ENCODE peak calls at places on chromosomes 1 and 21, in four cellular contexts. R, W, T and I are unnamed samples.

GRCh38 chr1:98389809-98390208 is 271.7 kb upstream of the SNX7 start:
- DNase-seq in R (no peak), T (peak; percentile 45), W (no peak), I (no peak)

GRCh38 chr21:33940164-33940563 is 24.6 kb upstream of the ATP5PO start:
- DNase-seq in W (no peak), T (no peak), R (no peak), I (no peak)

GRCh38 chr21:42189860-42190491 is 29.0 kb upstream of the ABCG1 start:
- DNase-seq in T (no peak), R (no peak), W (no peak), I (no peak)

GRCh38 chr1:63320024-63320799 is 2.2 kb upstream of the FOXD3 start:
- DNase-seq in W (no peak), T (no peak), R (no peak), I (no peak)

GRCh38 chr1:160768295-160768657 is 27.7 kb upstream of the LY9 start:
- DNase-seq in R (peak; percentile 23), T (no peak), W (peak; percentile 27), I (no peak)

GRCh38 chr1:34822202-34822601 is 29.4 kb downstream of the GJA4 start:
- DNase-seq in T (no peak), R (no peak), W (no peak), I (no peak)

GRCh38 chr1:164772635-164773034 is 213.7 kb downstream of the PBX1 start:
- DNase-seq in W (peak; percentile 53), R (peak; percentile 80), T (peak; percentile 74), I (peak; percentile 26)

GRCh38 chr21:33015091-33015490 is 10.6 kb upstream of the OLIG2 start:
- DNase-seq in T (no peak), R (no peak), W (no peak), I (no peak)

GRCh38 chr1:36369472-36369871 is 16.3 kb downstream of the STK40 start:
- DNase-seq in R (no peak), T (no peak), W (no peak), I (no peak)

GRCh38 chr1:29179641-29180184 is 2.0 kb downstream of the SRSF4 start:
- DNase-seq in W (no peak), R (no peak), T (no peak), I (no peak)

GRCh38 chr1:213070399-213070798 is 19.4 kb downstream of the RPS6KC1 start:
- DNase-seq in T (peak; percentile 57), W (no peak), R (peak; percentile 43), I (peak; percentile 96)

GRCh38 chr1:18091660-18092446 is 15.7 kb upstream of the IGSF21 start:
- DNase-seq in R (no peak), W (no peak), T (no peak), I (no peak)

GRCh38 chr1:194929376-194929775 is 1678.9 kb downstream of the KCNT2 start:
- DNase-seq in T (no peak), W (no peak), R (no peak), I (no peak)

GRCh38 chr1:24702511-24703293 is 42.5 kb upstream of the CLIC4 start:
- DNase-seq in R (peak; percentile 19), T (no peak), W (no peak), I (no peak)

GRCh38 chr1:192954705-192955265 is 104.4 kb downstream of the UCHL5 start:
- DNase-seq in W (no peak), T (no peak), R (no peak), I (no peak)

GRCh38 chr1:26114165-26114927 is 2.7 kb downstream of the PDIK1L start:
- DNase-seq in T (no peak), W (no peak), R (peak; percentile 59), I (peak; percentile 70)

GRCh38 chr1:7378346-7379130 is 392.6 kb upstream of the VAMP3 start:
- DNase-seq in R (no peak), W (no peak), T (no peak), I (no peak)

GRCh38 chr1:82273816-82274215 is 473.1 kb downstream of the ADGRL2 start:
- DNase-seq in R (no peak), T (no peak), W (no peak), I (no peak)

GRCh38 chr1:13663969-13664368 is 36.0 kb upstream of the PRDM2 start:
- DNase-seq in R (no peak), T (no peak), W (no peak), I (no peak)
- TF ChIP-seq CTCF in R (no peak), T (no peak), W (no peak), I (no peak)

GRCh38 chr1:169368406-169368769 is 393 bp downstream of the BLZF1 start:
- DNase-seq in T (no peak), W (no peak), R (peak; percentile 21), I (peak; percentile 3)
- H3K4me3 ChIP-seq in T (peak overlapping the region; percentile 88), W (peak overlapping the region; percentile 82), R (peak overlapping the region; percentile 20), I (peak overlapping the region; percentile 77)

GRCh38 chr1:167791281-167792209 is 69.8 kb downstream of the MPZL1 start:
- DNase-seq in T (peak; percentile 98), R (peak; percentile 39), W (no peak), I (no peak)
- TF ChIP-seq CTCF in T (peak; percentile 1), R (no peak), W (no peak), I (no peak)

DNA sequence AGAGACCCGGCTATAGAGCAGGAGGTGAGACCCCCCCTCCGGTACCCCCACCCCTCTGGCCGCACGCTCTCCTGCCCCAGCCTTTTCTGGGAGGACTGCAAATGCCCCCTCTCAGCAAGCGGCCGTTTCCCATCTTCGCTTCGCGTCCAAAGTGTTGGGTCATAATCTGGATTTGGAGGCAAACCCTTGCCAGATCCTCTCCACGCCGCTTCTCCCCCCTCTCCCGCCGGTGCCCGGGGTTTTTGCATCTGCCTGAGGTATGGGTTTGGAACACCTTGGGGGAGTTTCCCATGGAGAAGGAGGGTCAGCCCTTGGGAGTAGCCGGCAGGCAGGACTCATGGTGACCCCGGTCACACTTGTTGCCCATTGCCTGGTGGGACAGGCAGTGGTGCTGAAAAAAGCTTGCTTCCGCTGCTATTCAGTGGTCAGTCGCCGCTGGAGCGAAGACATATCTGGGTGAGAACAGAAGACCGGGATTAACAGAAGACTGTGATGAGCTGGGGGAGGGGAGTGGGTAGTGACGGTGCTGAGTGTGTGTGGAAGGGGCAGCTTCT is 948 bp downstream of the KCNK2 start:
- DNase-seq in T (no peak), R (no peak), W (no peak), I (no peak)
- H3K4me3 ChIP-seq in T (peak overlapping the region; percentile 78), R (no peak overlapping the region), W (peak overlapping the region; percentile 54), I (no peak overlapping the region)

DNA sequence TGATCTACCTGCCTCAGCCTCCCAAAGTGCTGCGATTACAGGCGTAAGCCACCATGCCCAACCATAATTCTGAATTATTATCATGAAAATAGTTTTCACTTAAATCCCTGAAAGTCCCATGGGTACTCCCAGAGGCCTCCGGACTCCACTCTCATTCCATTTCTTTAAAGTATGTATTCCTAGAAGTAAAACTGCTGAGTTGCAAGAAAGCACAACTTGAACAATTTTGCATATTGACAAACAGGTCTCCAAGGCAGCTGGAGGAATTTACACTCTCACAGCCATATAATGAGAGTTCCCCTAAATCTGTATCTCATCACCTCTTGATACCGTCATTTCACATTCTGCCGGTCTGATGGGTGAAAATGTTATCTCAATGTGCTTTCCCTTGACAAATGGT is 129.5 kb downstream of the SMYD3 start:
- DNase-seq in T (no peak), R (no peak), W (no peak), I (no peak)
- TF ChIP-seq CTCF in T (no peak), R (no peak), W (no peak), I (no peak)

GRCh38 chr21:16427587-16428087 is 697.9 kb downstream of the USP25 start:
- DNase-seq in W (no peak), T (no peak), R (no peak), I (no peak)

GRCh38 chr21:16423921-16424320 is 694.1 kb downstream of the USP25 start:
- DNase-seq in R (no peak), W (no peak), T (no peak), I (no peak)

GRCh38 chr21:16425297-16425696 is 695.5 kb downstream of the USP25 start:
- DNase-seq in T (no peak), W (no peak), R (no peak), I (no peak)

GRCh38 chr21:16424331-16424749 is 694.6 kb downstream of the USP25 start:
- DNase-seq in W (no peak), T (no peak), R (no peak), I (no peak)

GRCh38 chr21:16426936-16427335 is 697.2 kb downstream of the USP25 start:
- DNase-seq in R (no peak), W (no peak), T (no peak), I (no peak)
- H3K4me3 ChIP-seq in R (no peak overlapping the region), W (no peak overlapping the region), T (no peak overlapping the region), I (no peak overlapping the region)

DNA sequence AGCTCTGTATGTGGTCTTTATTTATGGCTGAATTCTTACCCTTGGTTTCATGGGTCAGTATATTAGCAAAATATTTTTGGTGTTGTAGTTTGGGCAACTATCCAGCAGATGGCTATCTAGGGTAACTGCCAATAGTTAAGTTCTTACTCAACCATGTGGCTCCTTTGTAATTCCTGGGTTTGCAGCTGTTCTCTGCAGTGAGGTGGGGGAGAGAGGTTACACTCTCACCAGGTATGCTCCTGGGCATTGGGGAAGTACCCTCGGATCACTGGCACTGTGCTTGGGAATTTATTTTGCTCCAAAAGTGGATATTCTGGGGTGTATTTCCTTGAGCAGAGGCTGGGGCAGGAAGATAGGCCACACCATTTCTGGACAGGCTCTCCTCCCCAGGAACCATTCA is 436.7 kb upstream of the TMPRSS15 start:
- DNase-seq in T (no peak), W (no peak), R (no peak), I (peak; percentile 17)
- TF ChIP-seq CTCF in T (no peak), W (no peak), R (no peak), I (peak; percentile 24)

GRCh38 chr1:1677718-1678580 is 14.6 kb downstream of the SLC35E2B start:
- DNase-seq in T (no peak), R (no peak), W (no peak), I (no peak)
- H3K4me3 ChIP-seq in T (no peak overlapping the region), R (no peak overlapping the region), W (no peak overlapping the region), I (no peak overlapping the region)

DNA sequence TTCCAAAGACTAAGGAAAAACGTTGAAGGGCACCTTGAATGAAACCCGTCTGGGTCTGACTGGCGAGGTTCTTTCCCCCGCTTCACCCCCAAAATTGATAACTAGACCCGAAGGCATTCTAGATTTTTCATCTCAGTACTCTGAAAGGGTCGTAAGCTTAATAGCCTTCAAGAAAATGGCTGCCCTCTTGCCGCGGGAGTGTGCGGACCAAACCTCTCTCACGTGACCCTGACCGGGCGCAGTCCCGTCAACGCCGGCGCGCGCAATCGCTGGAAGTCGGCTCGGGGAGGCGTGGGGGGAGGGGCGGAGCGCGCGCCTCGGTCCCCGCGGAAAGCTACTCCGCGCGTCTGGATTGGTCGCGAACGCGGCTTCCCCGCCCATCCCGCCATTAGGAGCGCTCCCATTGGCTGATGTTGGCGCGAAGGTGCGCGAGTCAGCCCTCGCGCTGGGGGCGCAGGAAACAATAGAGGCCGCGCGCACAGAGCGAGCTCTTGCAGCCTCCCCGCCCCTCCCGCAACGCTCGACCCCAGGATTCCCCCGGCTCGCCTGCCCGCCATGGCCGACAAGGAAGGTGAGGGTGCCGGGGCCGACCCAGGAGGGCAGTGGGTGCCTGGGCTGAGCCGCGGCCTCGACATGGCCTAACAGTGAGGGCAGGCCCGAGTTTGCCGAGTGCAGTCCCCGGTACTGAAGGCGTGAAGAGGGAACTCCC is at the start of gene RBBP4:
- DNase-seq in T (peak; percentile 95), W (peak; percentile 99), R (peak; percentile 99), I (peak; percentile 91)
- TF ChIP-seq CTCF in T (no peak), W (peak; percentile 20), R (no peak), I (no peak)